ENCODE peak calls at places on chromosomes 1 and 21, in seven cellular contexts. One of them, this sample, is unnamed.
A peak's percentile ranks its signal among the peaks of the same experiment; 100 is the strongest.

GRCh38 chr1:202858789-202859414 is 30.0 kb downstream of the RABIF start:
- DNase-seq in AG09309: no peak
- DNase-seq in astrocyte: no peak
- DNase-seq in heart left ventricle: peak; percentile 50
- DNase-seq in fibroblast of mammary gland: peak; percentile 32
- DNase-seq in pancreas: peak; percentile 63
- DNase-seq in HFF-Myc: no peak
- DNase-seq in this sample: no peak

GRCh38 chr1:206931709-206932108 is 10.0 kb upstream of the FCMR start:
- DNase-seq in HFF-Myc: no peak
- DNase-seq in pancreas: no peak
- DNase-seq in AG09309: no peak
- DNase-seq in heart left ventricle: no peak
- DNase-seq in fibroblast of mammary gland: no peak
- DNase-seq in astrocyte: no peak
- DNase-seq in this sample: no peak

GRCh38 chr1:41837691-41838090 is 81.0 kb downstream of the HIVEP3 start:
- DNase-seq in AG09309: no peak
- DNase-seq in pancreas: no peak
- DNase-seq in fibroblast of mammary gland: no peak
- DNase-seq in heart left ventricle: no peak
- DNase-seq in astrocyte: no peak
- DNase-seq in HFF-Myc: no peak
- DNase-seq in this sample: no peak

GRCh38 chr1:109395602-109396512 is 1.9 kb downstream of the SORT1 start:
- DNase-seq in HFF-Myc: no peak
- DNase-seq in astrocyte: peak; percentile 73
- DNase-seq in pancreas: no peak
- DNase-seq in AG09309: no peak
- DNase-seq in heart left ventricle: no peak
- DNase-seq in fibroblast of mammary gland: no peak
- DNase-seq in this sample: no peak

GRCh38 chr1:84620720-84621313 is 46.6 kb upstream of the CTBS start:
- DNase-seq in astrocyte: peak; percentile 33
- DNase-seq in AG09309: no peak
- DNase-seq in fibroblast of mammary gland: peak; percentile 75
- DNase-seq in heart left ventricle: peak; percentile 75
- DNase-seq in HFF-Myc: no peak
- DNase-seq in pancreas: peak; percentile 89
- DNase-seq in this sample: no peak

GRCh38 chr1:212782422-212783154 is 9.0 kb downstream of the NSL1 start:
- DNase-seq in AG09309: no peak
- DNase-seq in fibroblast of mammary gland: peak; percentile 62
- DNase-seq in heart left ventricle: peak; percentile 40
- DNase-seq in pancreas: no peak
- DNase-seq in HFF-Myc: no peak
- DNase-seq in astrocyte: peak; percentile 45
- DNase-seq in this sample: peak; percentile 2

GRCh38 chr1:160222521-160222920 is 17.3 kb downstream of the PEA15 start:
- DNase-seq in pancreas: no peak
- DNase-seq in astrocyte: peak; percentile 78
- DNase-seq in AG09309: no peak
- DNase-seq in fibroblast of mammary gland: no peak
- DNase-seq in heart left ventricle: no peak
- DNase-seq in HFF-Myc: no peak
- DNase-seq in this sample: no peak

GRCh38 chr1:211482306-211482705 is 9.7 kb downstream of the RD3 start:
- DNase-seq in fibroblast of mammary gland: no peak
- DNase-seq in AG09309: no peak
- DNase-seq in HFF-Myc: no peak
- DNase-seq in astrocyte: no peak
- DNase-seq in heart left ventricle: no peak
- DNase-seq in pancreas: no peak
- DNase-seq in this sample: no peak

GRCh38 chr1:171596705-171597104 is 25.3 kb upstream of the MYOCOS start:
- DNase-seq in HFF-Myc: no peak
- DNase-seq in heart left ventricle: no peak
- DNase-seq in astrocyte: no peak
- DNase-seq in pancreas: no peak
- DNase-seq in AG09309: no peak
- DNase-seq in fibroblast of mammary gland: no peak
- DNase-seq in this sample: no peak

GRCh38 chr1:151553659-151554058 is 13.6 kb downstream of the TUFT1 start:
- DNase-seq in HFF-Myc: no peak
- DNase-seq in heart left ventricle: no peak
- DNase-seq in pancreas: no peak
- DNase-seq in astrocyte: peak; percentile 90
- DNase-seq in fibroblast of mammary gland: peak; percentile 73
- DNase-seq in AG09309: no peak
- DNase-seq in this sample: no peak

GRCh38 chr1:211547710-211548109 is 31.3 kb downstream of the SLC30A1 start:
- DNase-seq in AG09309: no peak
- DNase-seq in HFF-Myc: no peak
- DNase-seq in pancreas: no peak
- DNase-seq in fibroblast of mammary gland: no peak
- DNase-seq in astrocyte: no peak
- DNase-seq in heart left ventricle: no peak
- DNase-seq in this sample: no peak

GRCh38 chr1:204390731-204391466 is 20.7 kb downstream of the PPP1R15B start:
- DNase-seq in pancreas: no peak
- DNase-seq in astrocyte: peak; percentile 11
- DNase-seq in AG09309: no peak
- DNase-seq in fibroblast of mammary gland: no peak
- DNase-seq in HFF-Myc: no peak
- DNase-seq in heart left ventricle: no peak
- DNase-seq in this sample: no peak

GRCh38 chr21:45543710-45544448 is 1.6 kb upstream of the SLC19A1 start:
- DNase-seq in heart left ventricle: peak; percentile 28
- DNase-seq in pancreas: peak; percentile 72
- DNase-seq in astrocyte: no peak
- DNase-seq in fibroblast of mammary gland: no peak
- DNase-seq in AG09309: no peak
- DNase-seq in HFF-Myc: no peak
- DNase-seq in this sample: no peak

GRCh38 chr1:158203693-158204457 is 23.2 kb downstream of the CD1D start:
- DNase-seq in pancreas: no peak
- DNase-seq in heart left ventricle: no peak
- DNase-seq in AG09309: peak; percentile 33
- DNase-seq in fibroblast of mammary gland: peak; percentile 73
- DNase-seq in HFF-Myc: peak; percentile 45
- DNase-seq in astrocyte: peak; percentile 36
- DNase-seq in this sample: peak; percentile 27

GRCh38 chr1:27508139-27508665 is 18.2 kb upstream of the WASF2 start:
- DNase-seq in AG09309: no peak
- DNase-seq in astrocyte: no peak
- DNase-seq in pancreas: no peak
- DNase-seq in heart left ventricle: no peak
- DNase-seq in fibroblast of mammary gland: no peak
- DNase-seq in HFF-Myc: no peak
- DNase-seq in this sample: no peak

GRCh38 chr1:33918368-33918767 is 54.5 kb downstream of the HMGB4 start:
- DNase-seq in pancreas: no peak
- DNase-seq in AG09309: peak; percentile 24
- DNase-seq in HFF-Myc: peak; percentile 36
- DNase-seq in fibroblast of mammary gland: peak; percentile 70
- DNase-seq in heart left ventricle: no peak
- DNase-seq in astrocyte: peak; percentile 65
- DNase-seq in this sample: no peak

GRCh38 chr1:58717979-58718378 is 18.1 kb upstream of the MYSM1 start:
- DNase-seq in heart left ventricle: no peak
- DNase-seq in pancreas: no peak
- DNase-seq in fibroblast of mammary gland: no peak
- DNase-seq in HFF-Myc: no peak
- DNase-seq in astrocyte: no peak
- DNase-seq in AG09309: no peak
- DNase-seq in this sample: no peak

GRCh38 chr1:24767351-24767750 is 22.1 kb downstream of the CLIC4 start:
- DNase-seq in pancreas: no peak
- DNase-seq in heart left ventricle: no peak
- DNase-seq in astrocyte: no peak
- DNase-seq in fibroblast of mammary gland: no peak
- DNase-seq in HFF-Myc: no peak
- DNase-seq in AG09309: no peak
- DNase-seq in this sample: no peak

GRCh38 chr1:24768873-24769605 is 23.8 kb downstream of the CLIC4 start:
- DNase-seq in pancreas: no peak
- DNase-seq in fibroblast of mammary gland: no peak
- DNase-seq in heart left ventricle: no peak
- DNase-seq in HFF-Myc: no peak
- DNase-seq in astrocyte: no peak
- DNase-seq in AG09309: no peak
- DNase-seq in this sample: no peak

GRCh38 chr1:24770891-24771290 is 25.6 kb downstream of the CLIC4 start:
- DNase-seq in fibroblast of mammary gland: no peak
- DNase-seq in astrocyte: no peak
- DNase-seq in pancreas: no peak
- DNase-seq in AG09309: no peak
- DNase-seq in heart left ventricle: no peak
- DNase-seq in HFF-Myc: no peak
- DNase-seq in this sample: no peak

GRCh38 chr1:24771574-24771973 is 26.3 kb downstream of the CLIC4 start:
- DNase-seq in astrocyte: no peak
- DNase-seq in fibroblast of mammary gland: no peak
- DNase-seq in HFF-Myc: no peak
- DNase-seq in AG09309: no peak
- DNase-seq in pancreas: no peak
- DNase-seq in heart left ventricle: no peak
- DNase-seq in this sample: no peak

GRCh38 chr1:24769656-24770651 is 24.7 kb downstream of the CLIC4 start:
- DNase-seq in AG09309: peak; percentile 89
- DNase-seq in pancreas: no peak
- DNase-seq in fibroblast of mammary gland: peak; percentile 97
- DNase-seq in HFF-Myc: peak; percentile 87
- DNase-seq in heart left ventricle: no peak
- DNase-seq in astrocyte: peak; percentile 98
- DNase-seq in this sample: peak; percentile 92
- H3K4me3 ChIP-seq in AG09309: no peak overlapping the region
- H3K4me3 ChIP-seq in pancreas: no peak overlapping the region
- H3K4me3 ChIP-seq in fibroblast of mammary gland: no peak overlapping the region
- H3K4me3 ChIP-seq in HFF-Myc: no peak overlapping the region
- H3K4me3 ChIP-seq in heart left ventricle: peak overlapping the region; percentile 0
- H3K4me3 ChIP-seq in astrocyte: no peak overlapping the region
- H3K4me3 ChIP-seq in this sample: no peak overlapping the region

GRCh38 chr21:25350056-25350455 is 257.2 kb downstream of the MRPL39 start:
- DNase-seq in HFF-Myc: no peak
- DNase-seq in astrocyte: no peak
- DNase-seq in pancreas: no peak
- DNase-seq in fibroblast of mammary gland: peak; percentile 66
- DNase-seq in AG09309: no peak
- DNase-seq in heart left ventricle: no peak
- DNase-seq in this sample: no peak
- TF ChIP-seq CTCF in HFF-Myc: peak; percentile 62
- TF ChIP-seq CTCF in astrocyte: peak; percentile 71
- TF ChIP-seq CTCF in pancreas: no peak
- TF ChIP-seq CTCF in fibroblast of mammary gland: peak; percentile 80
- TF ChIP-seq CTCF in AG09309: peak; percentile 60
- TF ChIP-seq CTCF in heart left ventricle: no peak
- TF ChIP-seq CTCF in this sample: peak; percentile 75

GRCh38 chr1:67919714-67920113 is 86.4 kb upstream of the GNG12 start:
- DNase-seq in AG09309: no peak
- DNase-seq in HFF-Myc: no peak
- DNase-seq in astrocyte: no peak
- DNase-seq in heart left ventricle: no peak
- DNase-seq in fibroblast of mammary gland: no peak
- DNase-seq in pancreas: no peak
- DNase-seq in this sample: no peak
- H3K4me3 ChIP-seq in AG09309: no peak overlapping the region
- H3K4me3 ChIP-seq in HFF-Myc: no peak overlapping the region
- H3K4me3 ChIP-seq in astrocyte: no peak overlapping the region
- H3K4me3 ChIP-seq in heart left ventricle: no peak overlapping the region
- H3K4me3 ChIP-seq in fibroblast of mammary gland: no peak overlapping the region
- H3K4me3 ChIP-seq in pancreas: no peak overlapping the region
- H3K4me3 ChIP-seq in this sample: no peak overlapping the region

GRCh38 chr1:69157046-69157756 is 410.5 kb upstream of the LRRC7 start:
- DNase-seq in HFF-Myc: no peak
- DNase-seq in astrocyte: no peak
- DNase-seq in pancreas: no peak
- DNase-seq in AG09309: no peak
- DNase-seq in fibroblast of mammary gland: no peak
- DNase-seq in heart left ventricle: no peak
- DNase-seq in this sample: no peak
- TF ChIP-seq CTCF in HFF-Myc: no peak
- TF ChIP-seq CTCF in astrocyte: no peak
- TF ChIP-seq CTCF in pancreas: no peak
- TF ChIP-seq CTCF in AG09309: no peak
- TF ChIP-seq CTCF in fibroblast of mammary gland: no peak
- TF ChIP-seq CTCF in heart left ventricle: no peak
- TF ChIP-seq CTCF in this sample: no peak

GRCh38 chr1:6378096-6378746 is 15.3 kb downstream of the ACOT7 start:
- DNase-seq in heart left ventricle: no peak
- DNase-seq in HFF-Myc: no peak
- DNase-seq in AG09309: no peak
- DNase-seq in astrocyte: no peak
- DNase-seq in fibroblast of mammary gland: no peak
- DNase-seq in pancreas: no peak
- DNase-seq in this sample: no peak
- H3K4me3 ChIP-seq in heart left ventricle: no peak overlapping the region
- H3K4me3 ChIP-seq in HFF-Myc: no peak overlapping the region
- H3K4me3 ChIP-seq in AG09309: no peak overlapping the region
- H3K4me3 ChIP-seq in astrocyte: no peak overlapping the region
- H3K4me3 ChIP-seq in fibroblast of mammary gland: no peak overlapping the region
- H3K4me3 ChIP-seq in pancreas: no peak overlapping the region
- H3K4me3 ChIP-seq in this sample: no peak overlapping the region

GRCh38 chr1:209589863-209590262 is 6.3 kb downstream of the CAMK1G start:
- DNase-seq in astrocyte: no peak
- DNase-seq in pancreas: no peak
- DNase-seq in AG09309: no peak
- DNase-seq in fibroblast of mammary gland: no peak
- DNase-seq in HFF-Myc: no peak
- DNase-seq in heart left ventricle: no peak
- DNase-seq in this sample: no peak

GRCh38 chr1:209589440-209589839 is 5.9 kb downstream of the CAMK1G start:
- DNase-seq in AG09309: no peak
- DNase-seq in astrocyte: no peak
- DNase-seq in heart left ventricle: no peak
- DNase-seq in HFF-Myc: no peak
- DNase-seq in pancreas: no peak
- DNase-seq in fibroblast of mammary gland: peak; percentile 19
- DNase-seq in this sample: no peak

GRCh38 chr1:209593747-209594146 is 10.2 kb downstream of the CAMK1G start:
- DNase-seq in heart left ventricle: no peak
- DNase-seq in fibroblast of mammary gland: no peak
- DNase-seq in HFF-Myc: no peak
- DNase-seq in pancreas: no peak
- DNase-seq in AG09309: no peak
- DNase-seq in astrocyte: no peak
- DNase-seq in this sample: no peak

GRCh38 chr1:209587778-209588177 is 4.3 kb downstream of the CAMK1G start:
- DNase-seq in astrocyte: no peak
- DNase-seq in AG09309: no peak
- DNase-seq in HFF-Myc: no peak
- DNase-seq in heart left ventricle: no peak
- DNase-seq in pancreas: no peak
- DNase-seq in fibroblast of mammary gland: no peak
- DNase-seq in this sample: no peak

GRCh38 chr1:209590405-209590804 is 6.9 kb downstream of the CAMK1G start:
- DNase-seq in AG09309: no peak
- DNase-seq in astrocyte: no peak
- DNase-seq in HFF-Myc: no peak
- DNase-seq in fibroblast of mammary gland: peak; percentile 40
- DNase-seq in heart left ventricle: no peak
- DNase-seq in pancreas: no peak
- DNase-seq in this sample: no peak
- TF ChIP-seq CTCF in AG09309: peak; percentile 38
- TF ChIP-seq CTCF in astrocyte: peak; percentile 54
- TF ChIP-seq CTCF in HFF-Myc: no peak
- TF ChIP-seq CTCF in fibroblast of mammary gland: peak; percentile 51
- TF ChIP-seq CTCF in heart left ventricle: peak; percentile 51
- TF ChIP-seq CTCF in pancreas: no peak
- TF ChIP-seq CTCF in this sample: peak; percentile 61

This sample was measured in retinal pigment epithelial cell.